ENCODE peak calls at places on chromosomes 5 and 9, in six cellular contexts. B is GM18507, W is left ventricle myocardium superior, K is anterior cingulate cortex, E is HS-27A, G is pancreas. C is an unnamed sample.

GRCh38 chr5:173554038-173554955 is 62.2 kb downstream of the BOD1 start:
- DNase-seq in B (no peak), W (peak), K (peak), E (no peak), G (no peak), C (peak)

GRCh38 chr5:113508756-113509155 is 4.7 kb upstream of the YTHDC2 start:
- DNase-seq in B (no peak), W (no peak), K (no peak), E (no peak), G (no peak), C (no peak)

GRCh38 chr5:150363185-150363584 is 5.7 kb downstream of the TCOF1 start:
- DNase-seq in B (no peak), W (no peak), K (no peak), E (no peak), G (no peak), C (no peak)

GRCh38 chr5:53006920-53007890 is 18.1 kb downstream of the ITGA2 start:
- DNase-seq in B (no peak), W (no peak), K (no peak), E (no peak), G (no peak), C (no peak)

GRCh38 chr5:135434591-135435466 is 12.3 kb downstream of the DCANP1 start:
- DNase-seq in B (no peak), W (no peak), K (no peak), E (no peak), G (no peak), C (no peak)

GRCh38 chr5:68304421-68305052 is 89.0 kb downstream of the PIK3R1 start:
- DNase-seq in B (no peak), W (no peak), K (no peak), E (no peak), G (no peak), C (no peak)

GRCh38 chr5:142808778-142809606 is 38.8 kb downstream of the ARHGAP26 start:
- DNase-seq in B (no peak), W (no peak), K (no peak), E (no peak), G (no peak), C (no peak)

GRCh38 chr5:12272389-12272788 is 368.1 kb upstream of the CTNND2 start:
- DNase-seq in B (no peak), W (no peak), K (no peak), E (peak), G (no peak), C (no peak)

GRCh38 chr9:98887918-98888510 is 55.7 kb upstream of the COL15A1 start:
- DNase-seq in B (no peak), W (no peak), K (no peak), E (no peak), G (no peak), C (no peak)

GRCh38 chr9:85740821-85741111 is 988 bp downstream of the AGTPBP1 start:
- DNase-seq in B (no peak), W (no peak), K (no peak), E (no peak), G (no peak), C (peak)

GRCh38 chr5:41763096-41763495 is 107.1 kb downstream of the OXCT1 start:
- DNase-seq in B (no peak), W (no peak), K (no peak), E (peak), G (no peak), C (no peak)

GRCh38 chr9:128159073-128159783 is 837 bp upstream of the BBLN start:
- DNase-seq in B (no peak), W (no peak), K (no peak), E (no peak), G (no peak), C (no peak)

GRCh38 chr5:154230526-154230925 is 40.0 kb downstream of the GALNT10 start:
- DNase-seq in B (no peak), W (no peak), K (no peak), E (no peak), G (no peak), C (no peak)

GRCh38 chr9:108374606-108375005 is 481.2 kb downstream of the ACTL7B start:
- DNase-seq in B (no peak), W (no peak), K (no peak), E (no peak), G (no peak), C (no peak)

GRCh38 chr9:129655142-129655541 is 10.3 kb upstream of the PRRX2 start:
- DNase-seq in B (no peak), W (no peak), K (no peak), E (no peak), G (no peak), C (no peak)

GRCh38 chr9:127067603-127068220 is 54.7 kb downstream of the ANGPTL2 start:
- DNase-seq in B (no peak), W (no peak), K (no peak), E (no peak), G (no peak), C (no peak)

GRCh38 chr5:56574778-56575177 is 240.6 kb upstream of the MAP3K1 start:
- DNase-seq in B (no peak), W (no peak), K (no peak), E (no peak), G (no peak), C (no peak)

GRCh38 chr5:116669261-116670049 is 94.8 kb upstream of the SEMA6A start:
- DNase-seq in B (no peak), W (no peak), K (peak), E (no peak), G (no peak), C (peak)

GRCh38 chr9:89720721-89721660 is 116.2 kb downstream of the GADD45G start:
- DNase-seq in B (no peak), W (no peak), K (no peak), E (no peak), G (no peak), C (no peak)

GRCh38 chr9:135275163-135275925 is 187.9 kb downstream of the OLFM1 start:
- DNase-seq in B (no peak), W (peak), K (peak), E (no peak), G (peak), C (peak)

GRCh38 chr9:90805006-90805993 is 3.7 kb downstream of the SYK start:
- DNase-seq in B (no peak), W (no peak), K (no peak), E (no peak), G (no peak), C (no peak)

GRCh38 chr9:126986506-126986951 is 71.9 kb downstream of the RALGPS1 start:
- DNase-seq in B (no peak), W (no peak), K (no peak), E (no peak), G (no peak), C (no peak)

GRCh38 chr9:91445135-91445534 is 21.5 kb upstream of the NFIL3 start:
- DNase-seq in B (no peak), W (no peak), K (no peak), E (no peak), G (no peak), C (no peak)

GRCh38 chr9:95993342-95993741 is 117.9 kb downstream of the ERCC6L2 start:
- DNase-seq in B (no peak), W (no peak), K (no peak), E (no peak), G (no peak), C (no peak)

GRCh38 chr9:121774715-121775613 is 123.5 kb downstream of the DAB2IP start:
- DNase-seq in B (no peak), W (no peak), K (no peak), E (no peak), G (no peak), C (peak)

GRCh38 chr5:136104311-136104975 is 28.2 kb upstream of the SMAD5 start:
- DNase-seq in B (no peak), W (no peak), K (no peak), E (no peak), G (no peak), C (no peak)

GRCh38 chr5:146047396-146047795 is 58.0 kb downstream of the PLAC8L1 start:
- DNase-seq in B (no peak), W (peak), K (no peak), E (no peak), G (no peak), C (no peak)